ENCODE peak calls at places on chromosomes 6 and 20, in ten cellular contexts. C is COR-L47, M is D341Med, O is EL, B is AG09319, P is heart left ventricle, Q is stromal cell of bone marrow, L is iPS-NIHi11, G is lower leg skin, K is NCI-H2081. N is an unnamed sample.

GRCh38 chr6:24932832-24933231 is 2.9 kb downstream of the RIPOR2 start:
- DNase-seq in O (no peak), Q (no peak), M (no peak), G (no peak), L (no peak), B (no peak), C (no peak), K (no peak), P (no peak), N (no peak)

GRCh38 chr6:14001329-14002012 is 76.7 kb downstream of the RNF182 start:
- DNase-seq in Q (peak), P (no peak), G (no peak), O (peak), B (peak), L (no peak), K (no peak), C (no peak), M (no peak), N (no peak)

GRCh38 chr6:25401711-25402110 is 122.5 kb downstream of the CARMIL1 start:
- DNase-seq in B (no peak), C (no peak), G (no peak), L (no peak), M (peak), K (no peak), O (no peak), P (no peak), Q (no peak), N (no peak)

GRCh38 chr20:47809161-47809560 is 23.9 kb upstream of the SULF2 start:
- DNase-seq in G (no peak), B (no peak), K (no peak), M (no peak), L (no peak), P (no peak), C (no peak), Q (no peak), O (no peak), N (no peak)

GRCh38 chr6:90610291-90610670 is 23.4 kb upstream of the MAP3K7 start:
- DNase-seq in K (peak), C (no peak), B (no peak), G (no peak), Q (no peak), P (no peak), M (peak), O (peak), L (no peak), N (no peak)

GRCh38 chr6:55678330-55679224 is 99.6 kb upstream of the HMGCLL1 start:
- DNase-seq in G (no peak), B (no peak), M (no peak), L (no peak), C (no peak), K (peak), Q (no peak), O (no peak), P (no peak), N (no peak)

GRCh38 chr6:37699138-37699766 is 1.6 kb upstream of the MDGA1 start:
- DNase-seq in M (no peak), O (no peak), G (no peak), P (no peak), B (no peak), Q (no peak), K (no peak), C (peak), L (no peak), N (no peak)

GRCh38 chr6:101722991-101723579 is 329.6 kb downstream of the GRIK2 start:
- DNase-seq in Q (peak), G (no peak), M (no peak), B (peak), P (no peak), K (no peak), O (peak), L (no peak), C (no peak), N (no peak)

GRCh38 chr6:149429427-149430360 is 29.6 kb downstream of the SUMO4 start:
- DNase-seq in L (no peak), C (no peak), P (no peak), G (no peak), K (no peak), O (no peak), B (no peak), M (no peak), Q (no peak), N (no peak)

GRCh38 chr6:72950114-72950860 is 275.0 kb downstream of the KHDC1L start:
- DNase-seq in G (no peak), B (peak), O (peak), K (no peak), C (no peak), M (peak), P (no peak), L (no peak), Q (peak), N (no peak)

GRCh38 chr20:1920252-1920651 is 25.0 kb downstream of the SIRPA start:
- DNase-seq in L (no peak), O (no peak), C (no peak), B (no peak), M (no peak), P (no peak), Q (no peak), K (no peak), G (no peak), N (no peak)

GRCh38 chr20:2604506-2604835 is 48.0 kb upstream of the NOP56 start:
- DNase-seq in K (peak), M (no peak), C (no peak), L (no peak), Q (no peak), B (no peak), O (no peak), G (no peak), P (no peak), N (no peak)

GRCh38 chr20:4076671-4077070 is 61.3 kb upstream of the RNF24 start:
- DNase-seq in B (no peak), K (no peak), O (peak), P (no peak), Q (peak), C (no peak), L (no peak), M (no peak), G (no peak), N (no peak)

GRCh38 chr6:26543953-26544352 is 5.8 kb downstream of the HMGN4 start:
- DNase-seq in G (no peak), M (no peak), C (no peak), B (no peak), K (no peak), O (peak), P (no peak), L (no peak), Q (no peak), N (no peak)

GRCh38 chr20:45097485-45098095 is 3.3 kb downstream of the KCNS1 start:
- DNase-seq in O (no peak), K (no peak), L (peak), C (no peak), G (no peak), P (no peak), Q (no peak), M (no peak), B (no peak), N (no peak)

GRCh38 chr6:7580927-7581618 is 8.9 kb upstream of the SNRNP48 start:
- DNase-seq in P (no peak), L (no peak), M (no peak), O (no peak), K (no peak), G (no peak), C (no peak), Q (no peak), B (no peak), N (no peak)

GRCh38 chr6:159852877-159853276 is 37.9 kb upstream of the MAS1 start:
- DNase-seq in L (no peak), O (peak), Q (no peak), P (no peak), C (no peak), M (peak), G (no peak), B (no peak), K (no peak), N (no peak)

GRCh38 chr6:43285832-43286231 is 12.2 kb upstream of the SLC22A7 start:
- DNase-seq in L (no peak), K (no peak), P (no peak), G (no peak), M (no peak), O (no peak), B (no peak), C (no peak), Q (no peak), N (no peak)

GRCh38 chr20:38249536-38250310 is 10.8 kb downstream of the KIAA1755 start:
- DNase-seq in B (no peak), Q (no peak), P (no peak), K (no peak), O (no peak), L (no peak), C (no peak), M (no peak), G (no peak), N (no peak)

GRCh38 chr6:579339-579738 is 77.6 kb downstream of the HUS1B start:
- DNase-seq in K (peak), C (no peak), B (no peak), O (peak), M (peak), L (no peak), Q (no peak), P (no peak), G (no peak), N (no peak)

GRCh38 chr6:87396595-87397392 is 11.0 kb upstream of the CFAP206 start:
- DNase-seq in C (no peak), G (no peak), B (no peak), M (no peak), O (no peak), P (no peak), L (no peak), Q (no peak), K (no peak), N (no peak)

GRCh38 chr6:28943557-28944411 is 20.0 kb upstream of the TRIM27 start:
- DNase-seq in Q (no peak), P (peak), C (peak), O (peak), L (peak), K (peak), B (peak), M (peak), G (peak), N (peak)

GRCh38 chr20:14792915-14793314 is 455.5 kb upstream of the FLRT3 start:
- DNase-seq in P (no peak), O (no peak), Q (no peak), G (no peak), K (no peak), C (no peak), B (no peak), M (no peak), L (no peak), N (no peak)

GRCh38 chr6:163332575-163332974 is 81.9 kb upstream of the QKI start:
- DNase-seq in C (no peak), Q (no peak), M (no peak), K (no peak), B (no peak), L (no peak), G (peak), O (no peak), P (no peak), N (no peak)

GRCh38 chr6:118372413-118372812 is 175.7 kb upstream of the PLN start:
- DNase-seq in O (peak), B (no peak), K (peak), C (peak), G (no peak), M (no peak), L (no peak), Q (peak), P (peak), N (no peak)

GRCh38 chr6:132401120-132401940 is at the start of gene MOXD1:
- DNase-seq in G (no peak), B (peak), O (peak), P (peak), Q (peak), M (peak), K (peak), C (no peak), L (peak), N (no peak)

GRCh38 chr20:2151805-2152727 is 50.4 kb downstream of the STK35 start:
- DNase-seq in Q (peak), B (peak), L (no peak), G (no peak), O (peak), M (no peak), P (peak), C (no peak), K (no peak), N (no peak)

GRCh38 chr20:51411867-51412266 is 130.7 kb downstream of the NFATC2 start:
- DNase-seq in P (no peak), L (no peak), G (no peak), C (no peak), Q (no peak), K (no peak), O (no peak), M (no peak), B (no peak), N (no peak)

GRCh38 chr20:8798505-8798904 is 270.4 kb upstream of the PLCB4 start:
- DNase-seq in M (no peak), C (no peak), Q (peak), L (no peak), B (peak), K (no peak), O (no peak), P (peak), G (no peak), N (no peak)

GRCh38 chr6:89643411-89643810 is 4.9 kb upstream of the LYRM2 start:
- DNase-seq in Q (no peak), P (no peak), L (no peak), G (no peak), O (no peak), K (no peak), C (no peak), B (no peak), M (no peak), N (no peak)

N was measured in NT2/D1.